ENCODE peak calls at places on chromosomes 13 and 19, in five cellular contexts. Y is PC-3; M is NCI-H1092; I is activated naive CD4-positive, alpha-beta T cell treated with anti-CD3 and anti-CD28 coated beads for 36 hours; K is lung microvascular endothelial cell. V is an unnamed sample.

GRCh38 chr13:52650731-52651130 is 1.9 kb upstream of the SUGT1 start:
- DNase-seq in Y (no peak), M (no peak), I (no peak), K (no peak), V (no peak)

GRCh38 chr13:91722267-91722884 is 324.0 kb downstream of the GPC5 start:
- DNase-seq in Y (peak; percentile 41), M (peak; percentile 27), I (no peak), K (peak; percentile 17), V (peak; percentile 46)

GRCh38 chr19:15897026-15897737 is 692 bp downstream of the CYP4F2 start:
- DNase-seq in Y (no peak), M (no peak), I (no peak), K (no peak), V (no peak)

GRCh38 chr13:21672811-21673591 is 2.1 kb downstream of the FGF9 start:
- DNase-seq in Y (no peak), M (no peak), I (no peak), K (no peak), V (no peak)

GRCh38 chr13:90800082-90800746 is 547.3 kb upstream of the MIR17HG start:
- DNase-seq in Y (no peak), M (no peak), I (no peak), K (no peak), V (peak; percentile 44)

GRCh38 chr19:35318679-35319448 is 10.1 kb upstream of the CD22 start:
- DNase-seq in Y (peak; percentile 93), M (no peak), I (peak; percentile 52), K (peak; percentile 98), V (no peak)

GRCh38 chr19:5113101-5113557 is 144.2 kb downstream of the KDM4B start:
- DNase-seq in Y (no peak), M (no peak), I (no peak), K (no peak), V (no peak)

GRCh38 chr19:43078311-43078710 is 4.2 kb downstream of the PSG2 start:
- DNase-seq in Y (peak; percentile 56), M (no peak), I (no peak), K (no peak), V (no peak)

GRCh38 chr19:15248648-15249559 is 16.7 kb upstream of the EPHX3 start:
- DNase-seq in Y (peak; percentile 84), M (no peak), I (no peak), K (peak; percentile 84), V (no peak)

GRCh38 chr13:19185865-19186645 is 4.4 kb upstream of the TUBA3C start:
- DNase-seq in Y (no peak), M (no peak), I (no peak), K (no peak), V (no peak)

GRCh38 chr13:102846261-102847015 is 606 bp downstream of the ERCC5 start:
- DNase-seq in Y (peak; percentile 34), M (peak; percentile 40), I (peak; percentile 64), K (peak; percentile 52), V (peak; percentile 43)

GRCh38 chr19:35271546-35271945 is 2.8 kb downstream of the USF2 start:
- DNase-seq in Y (no peak), M (no peak), I (no peak), K (no peak), V (no peak)

GRCh38 chr19:2246801-2247361 is 2.2 kb upstream of the AMH start:
- DNase-seq in Y (peak; percentile 39), M (no peak), I (no peak), K (peak; percentile 82), V (no peak)

GRCh38 chr13:19596960-19597361 is 35.6 kb upstream of the TPTE2 start:
- DNase-seq in Y (peak; percentile 91), M (no peak), I (no peak), K (no peak), V (no peak)

GRCh38 chr13:32267836-32268439 is 47.2 kb downstream of the ZAR1L start:
- DNase-seq in Y (peak; percentile 65), M (no peak), I (peak; percentile 67), K (no peak), V (no peak)

GRCh38 chr13:27853871-27854270 is 61.6 kb downstream of the GSX1 start:
- DNase-seq in Y (no peak), M (no peak), I (no peak), K (no peak), V (peak; percentile 20)

GRCh38 chr13:45396548-45397095 is 21.6 kb downstream of the SLC25A30 start:
- DNase-seq in Y (no peak), M (no peak), I (peak; percentile 28), K (peak; percentile 23), V (no peak)

GRCh38 chr19:45468159-45468651 is 409 bp downstream of the FOSB start:
- DNase-seq in Y (no peak), M (no peak), I (peak; percentile 34), K (no peak), V (no peak)